ENCODE peak calls at places on chromosomes 5 and 9, in six cellular contexts. G is heart right ventricle, R is prostate gland, V is IMR-90, A is right lobe of liver, Z is colonic mucosa. D is an unnamed sample. For H3K36me3, the result is how much of the 10 kb centered on the place peaks cover.

GRCh38 chr5:142601432-142601831 is 84.5 kb downstream of the FGF1 start:
- DNase-seq in G (no peak), V (no peak), A (no peak), Z (no peak), R (no peak), D (no peak)

GRCh38 chr9:86926130-86926529 is 21.2 kb downstream of the GAS1 start:
- DNase-seq in R (no peak), Z (no peak), A (no peak), V (peak), G (no peak), D (no peak)

GRCh38 chr9:8863886-8864881 is 1064.6 kb upstream of the DMAC1 start:
- DNase-seq in Z (no peak), A (no peak), R (no peak), G (no peak), V (no peak), D (no peak)

GRCh38 chr5:115831163-115831768 is 10.1 kb downstream of the ATG12 start:
- DNase-seq in V (peak), Z (no peak), A (no peak), G (no peak), R (no peak), D (no peak)

GRCh38 chr5:127685662-127686061 is 17.5 kb upstream of the CCDC192 start:
- DNase-seq in V (no peak), A (no peak), G (no peak), Z (no peak), R (no peak), D (no peak)

GRCh38 chr9:129398101-129398795 is 220.2 kb upstream of the IER5L start:
- DNase-seq in V (no peak), A (peak), G (no peak), Z (no peak), R (no peak), D (peak)

GRCh38 chr9:110125207-110125751 is 82.7 kb downstream of the C9orf152 start:
- DNase-seq in Z (peak), V (peak), R (peak), A (peak), G (peak), D (peak)

GRCh38 chr5:85293139-85293785 is 908.6 kb upstream of the EDIL3 start:
- DNase-seq in G (no peak), V (peak), Z (no peak), A (no peak), R (no peak), D (no peak)

GRCh38 chr5:136137497-136138220 is 5.0 kb downstream of the SMAD5 start:
- DNase-seq in A (no peak), R (no peak), V (no peak), Z (no peak), G (no peak), D (no peak)

GRCh38 chr9:35406183-35406959 is 83.5 kb upstream of the RUSC2 start:
- DNase-seq in R (peak), V (no peak), A (no peak), G (peak), Z (peak), D (peak)

DNA sequence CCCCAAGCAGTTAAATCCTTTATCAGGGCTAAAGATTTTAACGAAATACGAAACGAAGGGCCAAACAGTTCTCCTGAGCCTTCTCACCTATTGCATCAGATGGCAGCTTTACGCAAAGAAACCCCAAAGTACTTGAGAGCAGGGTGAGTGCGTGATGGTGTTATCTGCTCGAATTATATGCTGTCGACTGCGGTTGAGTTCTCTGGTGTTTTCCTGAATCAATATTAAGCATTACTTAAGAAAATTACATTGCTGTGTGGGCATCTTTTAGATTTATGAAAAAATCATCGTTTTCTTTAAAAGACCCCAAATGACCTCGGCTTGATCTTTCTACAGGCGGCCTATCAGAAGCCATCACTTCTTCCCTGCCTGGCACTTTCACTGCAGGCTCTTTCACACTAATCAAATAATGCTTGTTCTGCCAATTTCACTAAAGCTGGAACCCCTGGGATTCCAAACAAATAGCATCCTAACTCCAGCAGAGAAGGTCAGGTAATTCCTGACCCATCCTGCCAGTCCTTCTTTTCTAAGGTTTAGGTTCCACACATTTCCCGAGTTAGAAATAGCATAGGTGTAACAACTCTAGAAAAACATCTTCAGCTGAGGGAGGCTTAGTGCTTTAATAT is 1.7 kb downstream of the UBE2QL1 start:
- DNase-seq in R (no peak), G (no peak), V (no peak), Z (no peak), A (no peak), D (no peak)
- H3K4me3 ChIP-seq in R (peak), G (peak), V (no peak), Z (no peak), A (no peak), D (peak)

GRCh38 chr5:176647030-176647869 is at the start of gene TSPAN17:
- DNase-seq in Z (peak), G (peak), R (peak), V (peak), A (peak), D (peak)
- TF ChIP-seq CTCF in Z (no peak), G (no peak), R (peak), V (peak), A (peak), D (peak)

GRCh38 chr9:80030801-80031200 is 459.0 kb downstream of the TLE4 start:
- DNase-seq in Z (no peak), R (no peak), A (no peak), G (no peak), V (no peak), D (no peak)
- H3K36me3 ChIP-seq in Z (under half), R (under half), A (under half), G (under half), V (under half), D (under half)

GRCh38 chr5:95726811-95727763 is 4.0 kb upstream of the RHOBTB3 start:
- DNase-seq in Z (no peak), R (no peak), A (no peak), G (no peak), V (no peak), D (no peak)
- H3K4me3 ChIP-seq in Z (no peak), R (no peak), A (no peak), G (no peak), V (no peak), D (no peak)

DNA sequence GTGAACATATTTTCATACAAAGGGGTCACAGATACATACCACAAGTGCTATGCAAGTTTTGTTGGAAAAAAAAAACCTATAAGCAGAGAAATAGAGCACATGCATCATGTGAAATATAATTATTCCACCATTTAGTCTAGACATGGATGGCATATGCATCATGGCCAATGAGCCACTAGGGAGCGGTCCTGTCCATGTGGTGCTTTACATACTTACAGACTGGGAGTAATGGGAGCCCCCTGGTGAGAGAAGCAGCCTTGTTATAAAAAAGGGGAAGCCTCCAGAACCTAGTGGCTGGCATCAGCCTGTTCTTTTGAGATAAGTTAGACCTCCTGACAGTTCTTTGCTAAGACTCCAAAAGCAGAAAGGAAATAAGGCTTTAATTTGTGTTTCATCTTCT is 1524.1 kb downstream of the MAT2B start:
- DNase-seq in R (no peak), G (no peak), Z (no peak), A (no peak), V (peak), D (no peak)
- TF ChIP-seq CTCF in R (no peak), G (no peak), Z (no peak), A (no peak), V (peak), D (no peak)

GRCh38 chr5:179900707-179901106 is 7.0 kb downstream of the TBC1D9B start:
- DNase-seq in A (no peak), Z (no peak), V (no peak), R (no peak), G (no peak), D (peak)
- H3K36me3 ChIP-seq in A (under half), Z (under half), V (half or more), R (under half), G (under half), D (under half)